ENCODE peak calls at places on chromosome 19, in ten cellular contexts. One of them, this sample, is unnamed.

GRCh38 chr19:2952953-2953481 is 8.2 kb upstream of the ZNF77 start:
- DNase-seq in transverse colon: peak; percentile 82
- DNase-seq in H1: no peak
- DNase-seq in astrocyte of the cerebellum: no peak
- DNase-seq in AG10803: peak; percentile 26
- DNase-seq in GM12865: peak; percentile 49
- DNase-seq in stomach: peak; percentile 85
- DNase-seq in left ventricle myocardium inferior: no peak
- DNase-seq in thoracic aorta: no peak
- DNase-seq in foreskin fibroblast: no peak
- DNase-seq in this sample: no peak

GRCh38 chr19:37933965-37934364 is 27.0 kb downstream of the SIPA1L3 start:
- DNase-seq in transverse colon: no peak
- DNase-seq in thoracic aorta: no peak
- DNase-seq in H1: no peak
- DNase-seq in foreskin fibroblast: no peak
- DNase-seq in AG10803: peak; percentile 59
- DNase-seq in astrocyte of the cerebellum: peak; percentile 33
- DNase-seq in GM12865: no peak
- DNase-seq in stomach: peak; percentile 34
- DNase-seq in left ventricle myocardium inferior: peak; percentile 62
- DNase-seq in this sample: no peak

GRCh38 chr19:18453269-18454024 is 15.5 kb upstream of the ISYNA1 start:
- DNase-seq in GM12865: no peak
- DNase-seq in AG10803: peak; percentile 51
- DNase-seq in stomach: no peak
- DNase-seq in astrocyte of the cerebellum: no peak
- DNase-seq in foreskin fibroblast: peak; percentile 76
- DNase-seq in H1: no peak
- DNase-seq in left ventricle myocardium inferior: no peak
- DNase-seq in transverse colon: no peak
- DNase-seq in thoracic aorta: no peak
- DNase-seq in this sample: no peak

GRCh38 chr19:18718015-18718526 is 34.6 kb downstream of the CRTC1 start:
- DNase-seq in astrocyte of the cerebellum: no peak
- DNase-seq in transverse colon: no peak
- DNase-seq in stomach: no peak
- DNase-seq in foreskin fibroblast: no peak
- DNase-seq in GM12865: no peak
- DNase-seq in H1: no peak
- DNase-seq in AG10803: no peak
- DNase-seq in left ventricle myocardium inferior: no peak
- DNase-seq in thoracic aorta: no peak
- DNase-seq in this sample: no peak

GRCh38 chr19:29173896-29174295 is 39.1 kb downstream of the UQCRFS1 start:
- DNase-seq in left ventricle myocardium inferior: no peak
- DNase-seq in GM12865: no peak
- DNase-seq in thoracic aorta: no peak
- DNase-seq in transverse colon: no peak
- DNase-seq in astrocyte of the cerebellum: no peak
- DNase-seq in stomach: no peak
- DNase-seq in AG10803: no peak
- DNase-seq in H1: no peak
- DNase-seq in foreskin fibroblast: no peak
- DNase-seq in this sample: no peak

GRCh38 chr19:30386551-30387143 is 14.5 kb downstream of the ZNF536 start:
- DNase-seq in H1: no peak
- DNase-seq in stomach: no peak
- DNase-seq in foreskin fibroblast: no peak
- DNase-seq in astrocyte of the cerebellum: no peak
- DNase-seq in left ventricle myocardium inferior: no peak
- DNase-seq in AG10803: no peak
- DNase-seq in transverse colon: no peak
- DNase-seq in thoracic aorta: no peak
- DNase-seq in GM12865: no peak
- DNase-seq in this sample: no peak

GRCh38 chr19:12913011-12913561 is 6.0 kb downstream of the SYCE2 start:
- DNase-seq in thoracic aorta: no peak
- DNase-seq in H1: no peak
- DNase-seq in stomach: peak; percentile 77
- DNase-seq in transverse colon: peak; percentile 66
- DNase-seq in AG10803: peak; percentile 58
- DNase-seq in astrocyte of the cerebellum: peak; percentile 32
- DNase-seq in foreskin fibroblast: peak; percentile 73
- DNase-seq in GM12865: no peak
- DNase-seq in left ventricle myocardium inferior: peak; percentile 77
- DNase-seq in this sample: peak; percentile 81

GRCh38 chr19:19542507-19542906 is 4.4 kb downstream of the CILP2 start:
- DNase-seq in thoracic aorta: no peak
- DNase-seq in H1: no peak
- DNase-seq in AG10803: no peak
- DNase-seq in foreskin fibroblast: no peak
- DNase-seq in stomach: no peak
- DNase-seq in left ventricle myocardium inferior: no peak
- DNase-seq in transverse colon: no peak
- DNase-seq in GM12865: no peak
- DNase-seq in astrocyte of the cerebellum: no peak
- DNase-seq in this sample: no peak

GRCh38 chr19:1173160-1173844 is 766 bp downstream of the SBNO2 start:
- DNase-seq in foreskin fibroblast: peak; percentile 39
- DNase-seq in transverse colon: no peak
- DNase-seq in left ventricle myocardium inferior: no peak
- DNase-seq in H1: no peak
- DNase-seq in astrocyte of the cerebellum: no peak
- DNase-seq in AG10803: no peak
- DNase-seq in thoracic aorta: no peak
- DNase-seq in stomach: no peak
- DNase-seq in GM12865: no peak
- DNase-seq in this sample: no peak

GRCh38 chr19:46297700-46298476 is 1.0 kb downstream of the HIF3A start:
- DNase-seq in left ventricle myocardium inferior: peak; percentile 90
- DNase-seq in H1: no peak
- DNase-seq in stomach: peak; percentile 50
- DNase-seq in transverse colon: peak; percentile 69
- DNase-seq in GM12865: no peak
- DNase-seq in AG10803: no peak
- DNase-seq in astrocyte of the cerebellum: no peak
- DNase-seq in thoracic aorta: peak; percentile 47
- DNase-seq in foreskin fibroblast: peak; percentile 88
- DNase-seq in this sample: peak; percentile 51

GRCh38 chr19:48400018-48400742 is 6.7 kb downstream of the GRIN2D start:
- DNase-seq in H1: peak; percentile 77
- DNase-seq in thoracic aorta: no peak
- DNase-seq in stomach: peak; percentile 61
- DNase-seq in transverse colon: peak; percentile 60
- DNase-seq in AG10803: peak; percentile 82
- DNase-seq in foreskin fibroblast: peak; percentile 93
- DNase-seq in GM12865: no peak
- DNase-seq in left ventricle myocardium inferior: peak; percentile 53
- DNase-seq in astrocyte of the cerebellum: no peak
- DNase-seq in this sample: no peak
- H3K4me3 ChIP-seq in H1: peak overlapping the region; percentile 30
- H3K4me3 ChIP-seq in thoracic aorta: peak overlapping the region; percentile 62
- H3K4me3 ChIP-seq in stomach: peak overlapping the region; percentile 19
- H3K4me3 ChIP-seq in transverse colon: no peak overlapping the region
- H3K4me3 ChIP-seq in AG10803: peak overlapping the region; percentile 52
- H3K4me3 ChIP-seq in foreskin fibroblast: peak overlapping the region; percentile 13
- H3K4me3 ChIP-seq in GM12865: no peak overlapping the region
- H3K4me3 ChIP-seq in left ventricle myocardium inferior: peak overlapping the region; percentile 39
- H3K4me3 ChIP-seq in astrocyte of the cerebellum: no peak overlapping the region
- H3K4me3 ChIP-seq in this sample: no peak overlapping the region

DNA sequence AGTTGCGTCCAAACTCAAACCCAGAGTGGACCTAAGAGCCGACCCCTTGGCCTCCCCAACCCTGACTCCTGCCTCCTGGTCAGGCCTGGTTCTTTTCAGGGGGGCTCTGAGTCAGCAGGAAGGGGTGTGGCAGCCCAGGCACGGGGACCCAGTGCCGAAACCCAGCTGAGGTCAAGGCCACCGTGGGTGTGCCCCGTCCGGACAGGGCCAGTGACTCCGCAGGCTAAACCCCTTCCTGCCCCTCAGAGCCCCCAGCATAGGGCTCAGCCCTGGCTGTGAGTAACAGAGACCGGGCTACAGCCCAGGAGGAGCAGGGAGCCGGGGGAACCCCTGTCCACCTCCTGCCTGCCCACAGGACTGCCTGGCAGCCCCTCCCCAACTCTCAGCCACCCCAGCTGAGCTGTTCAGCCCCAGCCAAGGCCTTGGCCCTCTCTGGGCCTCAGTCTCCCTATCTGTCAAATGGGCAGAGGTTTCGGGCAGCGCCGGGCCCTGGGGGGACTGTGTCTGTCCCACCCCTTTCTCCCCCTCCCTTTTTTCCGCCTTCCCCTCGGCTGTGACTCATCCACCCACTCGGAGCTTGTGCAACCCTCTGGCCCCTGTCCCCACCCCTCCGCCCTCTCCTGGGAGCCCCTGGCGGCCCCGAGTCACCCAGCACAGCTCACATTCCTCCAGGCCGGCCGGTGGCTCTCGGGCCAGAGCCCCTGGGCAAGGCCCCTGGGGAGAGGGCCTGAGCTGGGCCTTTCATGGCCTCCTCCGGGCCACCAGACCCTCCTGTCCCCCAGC is 8.6 kb downstream of the ZBTB7A start:
- DNase-seq in thoracic aorta: peak; percentile 84
- DNase-seq in H1: no peak
- DNase-seq in left ventricle myocardium inferior: peak; percentile 84
- DNase-seq in stomach: peak; percentile 81
- DNase-seq in foreskin fibroblast: peak; percentile 97
- DNase-seq in GM12865: no peak
- DNase-seq in transverse colon: peak; percentile 87
- DNase-seq in astrocyte of the cerebellum: no peak
- DNase-seq in AG10803: peak; percentile 91
- DNase-seq in this sample: no peak
- H3K4me3 ChIP-seq in thoracic aorta: peak overlapping the region; percentile 99
- H3K4me3 ChIP-seq in H1: no peak overlapping the region
- H3K4me3 ChIP-seq in left ventricle myocardium inferior: peak overlapping the region; percentile 96
- H3K4me3 ChIP-seq in stomach: peak overlapping the region; percentile 89
- H3K4me3 ChIP-seq in foreskin fibroblast: peak overlapping the region; percentile 39
- H3K4me3 ChIP-seq in GM12865: no peak overlapping the region
- H3K4me3 ChIP-seq in transverse colon: peak overlapping the region; percentile 23
- H3K4me3 ChIP-seq in astrocyte of the cerebellum: no peak overlapping the region
- H3K4me3 ChIP-seq in AG10803: peak overlapping the region; percentile 52
- H3K4me3 ChIP-seq in this sample: peak overlapping the region; percentile 38

GRCh38 chr19:16894080-16894479 is 5.3 kb downstream of the F2RL3 start:
- DNase-seq in AG10803: no peak
- DNase-seq in left ventricle myocardium inferior: no peak
- DNase-seq in GM12865: peak; percentile 41
- DNase-seq in foreskin fibroblast: no peak
- DNase-seq in transverse colon: no peak
- DNase-seq in thoracic aorta: no peak
- DNase-seq in stomach: no peak
- DNase-seq in H1: no peak
- DNase-seq in astrocyte of the cerebellum: no peak
- DNase-seq in this sample: no peak

GRCh38 chr19:16896913-16897571 is 8.2 kb downstream of the F2RL3 start:
- DNase-seq in thoracic aorta: peak; percentile 95
- DNase-seq in transverse colon: peak; percentile 95
- DNase-seq in left ventricle myocardium inferior: peak; percentile 94
- DNase-seq in H1: peak; percentile 90
- DNase-seq in foreskin fibroblast: peak; percentile 96
- DNase-seq in astrocyte of the cerebellum: peak; percentile 77
- DNase-seq in AG10803: peak; percentile 93
- DNase-seq in stomach: peak; percentile 96
- DNase-seq in GM12865: peak; percentile 97
- DNase-seq in this sample: no peak

GRCh38 chr19:16896098-16896912 is 7.5 kb downstream of the F2RL3 start:
- DNase-seq in GM12865: no peak
- DNase-seq in left ventricle myocardium inferior: no peak
- DNase-seq in thoracic aorta: no peak
- DNase-seq in foreskin fibroblast: no peak
- DNase-seq in AG10803: no peak
- DNase-seq in stomach: no peak
- DNase-seq in astrocyte of the cerebellum: no peak
- DNase-seq in H1: no peak
- DNase-seq in transverse colon: peak; percentile 37
- DNase-seq in this sample: no peak

GRCh38 chr19:16893686-16893990 is 4.8 kb downstream of the F2RL3 start:
- DNase-seq in H1: no peak
- DNase-seq in astrocyte of the cerebellum: no peak
- DNase-seq in transverse colon: peak; percentile 40
- DNase-seq in stomach: no peak
- DNase-seq in AG10803: no peak
- DNase-seq in left ventricle myocardium inferior: no peak
- DNase-seq in thoracic aorta: no peak
- DNase-seq in foreskin fibroblast: no peak
- DNase-seq in GM12865: peak; percentile 61
- DNase-seq in this sample: no peak

DNA sequence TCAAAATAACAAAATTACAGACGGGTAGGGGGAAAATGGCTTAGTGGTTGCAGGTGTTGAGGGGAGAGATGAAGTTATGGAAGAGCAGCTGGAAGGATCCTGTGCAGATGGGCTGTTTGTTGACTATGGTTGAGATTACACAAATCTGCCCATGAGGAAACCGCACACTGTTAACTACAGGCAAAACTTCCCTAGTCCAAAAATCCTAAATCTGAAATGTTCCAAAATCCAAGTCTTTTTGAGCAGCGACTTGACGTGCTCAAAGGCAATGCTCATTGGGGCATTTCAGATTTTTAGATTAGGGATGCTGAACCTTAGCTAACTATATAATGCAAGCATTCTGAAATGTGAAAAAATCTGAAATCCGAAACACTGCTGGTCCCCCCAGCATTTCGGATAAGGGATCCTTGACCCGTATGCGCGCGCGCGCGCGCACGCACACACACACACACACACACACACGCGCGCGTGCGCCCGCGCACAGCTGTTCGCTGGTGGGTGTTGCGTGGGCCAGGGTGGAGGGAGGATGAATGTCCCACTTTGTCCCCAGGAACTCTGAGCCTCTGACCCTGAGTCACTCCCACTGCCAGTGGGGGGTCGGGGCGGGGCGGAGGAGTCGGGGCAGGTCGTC is 6.8 kb downstream of the F2RL3 start:
- DNase-seq in GM12865: no peak
- DNase-seq in astrocyte of the cerebellum: no peak
- DNase-seq in left ventricle myocardium inferior: no peak
- DNase-seq in foreskin fibroblast: peak; percentile 31
- DNase-seq in AG10803: peak; percentile 12
- DNase-seq in H1: no peak
- DNase-seq in stomach: no peak
- DNase-seq in transverse colon: no peak
- DNase-seq in thoracic aorta: no peak
- DNase-seq in this sample: no peak
- H3K4me3 ChIP-seq in GM12865: no peak overlapping the region
- H3K4me3 ChIP-seq in astrocyte of the cerebellum: no peak overlapping the region
- H3K4me3 ChIP-seq in left ventricle myocardium inferior: peak overlapping the region; percentile 71
- H3K4me3 ChIP-seq in foreskin fibroblast: peak overlapping the region; percentile 50
- H3K4me3 ChIP-seq in AG10803: no peak overlapping the region
- H3K4me3 ChIP-seq in H1: peak overlapping the region; percentile 57
- H3K4me3 ChIP-seq in stomach: peak overlapping the region; percentile 46
- H3K4me3 ChIP-seq in transverse colon: peak overlapping the region; percentile 43
- H3K4me3 ChIP-seq in thoracic aorta: peak overlapping the region; percentile 97
- H3K4me3 ChIP-seq in this sample: no peak overlapping the region

DNA sequence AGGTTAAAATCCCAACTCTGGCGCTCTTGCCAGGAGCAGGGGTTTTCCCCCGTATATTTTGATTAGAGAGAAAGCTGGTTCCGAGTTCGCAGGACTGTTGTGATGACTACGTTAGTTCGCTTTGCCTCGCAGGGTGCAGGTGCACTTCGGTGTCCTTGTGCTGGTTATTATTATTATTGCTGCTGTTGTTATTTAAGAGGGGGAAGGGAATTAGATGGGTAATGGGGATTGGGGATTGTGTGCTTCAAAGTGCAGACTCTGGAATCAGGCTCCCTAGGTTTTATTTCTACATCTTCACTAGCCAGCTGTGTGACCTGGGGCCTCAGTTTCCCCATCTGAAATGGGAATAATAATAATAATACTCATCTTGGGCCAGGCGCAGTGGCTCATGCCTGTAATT is 15.2 kb downstream of the ACP7 start:
- DNase-seq in thoracic aorta: no peak
- DNase-seq in transverse colon: no peak
- DNase-seq in left ventricle myocardium inferior: no peak
- DNase-seq in stomach: no peak
- DNase-seq in H1: no peak
- DNase-seq in AG10803: no peak
- DNase-seq in foreskin fibroblast: no peak
- DNase-seq in GM12865: no peak
- DNase-seq in astrocyte of the cerebellum: no peak
- DNase-seq in this sample: no peak
- H3K4me3 ChIP-seq in thoracic aorta: no peak overlapping the region
- H3K4me3 ChIP-seq in transverse colon: no peak overlapping the region
- H3K4me3 ChIP-seq in left ventricle myocardium inferior: no peak overlapping the region
- H3K4me3 ChIP-seq in stomach: no peak overlapping the region
- H3K4me3 ChIP-seq in H1: peak overlapping the region; percentile 19
- H3K4me3 ChIP-seq in AG10803: no peak overlapping the region
- H3K4me3 ChIP-seq in foreskin fibroblast: no peak overlapping the region
- H3K4me3 ChIP-seq in GM12865: no peak overlapping the region
- H3K4me3 ChIP-seq in astrocyte of the cerebellum: no peak overlapping the region
- H3K4me3 ChIP-seq in this sample: no peak overlapping the region